ENCODE peak calls at places on chromosomes 13 and 19, in four cellular contexts. X is AG10803, P is tibial artery, I is HT-29. C is an unnamed sample.

GRCh38 chr19:47156861-47157454 is 26.3 kb downstream of the SAE1 start:
- DNase-seq in X (peak), I (no peak), P (no peak), C (no peak)

GRCh38 chr13:106919093-106919492 is 351.2 kb upstream of the ARGLU1 start:
- DNase-seq in X (no peak), P (no peak), I (no peak), C (no peak)

GRCh38 chr19:18432275-18433038 is 5.5 kb downstream of the ISYNA1 start:
- DNase-seq in I (no peak), P (no peak), X (peak), C (no peak)

GRCh38 chr13:113855931-113856715 is 7.8 kb downstream of the GAS6 start:
- DNase-seq in I (no peak), P (no peak), X (no peak), C (no peak)

GRCh38 chr13:97028441-97029299 is 34.4 kb upstream of the OXGR1 start:
- DNase-seq in I (peak), X (peak), P (peak), C (peak)

GRCh38 chr13:110261166-110262081 is 45.5 kb downstream of the COL4A1 start:
- DNase-seq in X (no peak), I (no peak), P (no peak), C (peak)

GRCh38 chr13:48775285-48775684 is 121.6 kb downstream of the CYSLTR2 start:
- DNase-seq in X (peak), P (no peak), I (no peak), C (no peak)

GRCh38 chr13:98157188-98157587 is 14.3 kb downstream of the FARP1 start:
- DNase-seq in X (no peak), I (no peak), P (no peak), C (no peak)

GRCh38 chr13:94525781-94526180 is 46.3 kb upstream of the DCT start:
- DNase-seq in X (no peak), I (no peak), P (no peak), C (no peak)

GRCh38 chr13:34066344-34066743 is 248.4 kb downstream of the RFC3 start:
- DNase-seq in I (no peak), P (no peak), X (no peak), C (no peak)

GRCh38 chr13:98693756-98694155 is 58.7 kb downstream of the SLC15A1 start:
- DNase-seq in P (no peak), X (no peak), I (no peak), C (no peak)

GRCh38 chr19:52735734-52736133 is 890 bp upstream of the ZNF611 start:
- DNase-seq in I (no peak), P (peak), X (no peak), C (peak)

GRCh38 chr13:99265823-99266426 is 7.7 kb upstream of the GPR18 start:
- DNase-seq in I (peak), P (no peak), X (peak), C (no peak)

C was measured in ascending aorta.